ENCODE peak calls at places on chromosomes 1 and 21, in seven cellular contexts. J, N, M, G, A, Q and D are unnamed samples.

GRCh38 chr1:61322008-61322744 is 239.8 kb downstream of the NFIA start:
- DNase-seq in J (no peak), N (no peak), M (no peak), G (no peak), A (no peak), Q (no peak), D (no peak)

GRCh38 chr1:7104053-7104738 is 318.9 kb downstream of the CAMTA1 start:
- DNase-seq in J (no peak), N (no peak), M (no peak), G (peak), A (no peak), Q (no peak), D (no peak)

GRCh38 chr1:20732588-20733360 is at the start of gene SH2D5:
- DNase-seq in J (peak), N (peak), M (peak), G (peak), A (peak), Q (peak), D (peak)

GRCh38 chr1:93750946-93751345 is 69.3 kb upstream of the BCAR3 start:
- DNase-seq in J (no peak), N (no peak), M (no peak), G (peak), A (no peak), Q (no peak), D (no peak)

GRCh38 chr1:26045712-26046312 is at the start of gene SLC30A2:
- DNase-seq in J (no peak), N (no peak), M (no peak), G (peak), A (no peak), Q (peak), D (no peak)

GRCh38 chr1:18716112-18716784 is 85.6 kb downstream of the PAX7 start:
- DNase-seq in J (no peak), N (no peak), M (no peak), G (no peak), A (no peak), Q (no peak), D (no peak)

GRCh38 chr1:10759413-10760200 is 36.8 kb downstream of the CASZ1 start:
- DNase-seq in J (no peak), N (no peak), M (no peak), G (no peak), A (no peak), Q (peak), D (no peak)

GRCh38 chr1:36351222-36351977 is 28.0 kb upstream of the EVA1B start:
- DNase-seq in J (peak), N (no peak), M (peak), G (no peak), A (peak), Q (peak), D (no peak)

GRCh38 chr21:36150192-36150711 is 6.4 kb upstream of the DOP1B start:
- DNase-seq in J (no peak), N (no peak), M (no peak), G (no peak), A (peak), Q (no peak), D (no peak)

GRCh38 chr1:95309031-95309459 is 75.0 kb downstream of the RWDD3 start:
- DNase-seq in J (peak), N (no peak), M (peak), G (peak), A (peak), Q (peak), D (peak)

GRCh38 chr21:32965281-32965680 is 60.5 kb upstream of the OLIG2 start:
- DNase-seq in J (no peak), N (no peak), M (no peak), G (no peak), A (no peak), Q (no peak), D (no peak)

GRCh38 chr1:55696181-55696580 is 481.0 kb upstream of the USP24 start:
- DNase-seq in J (peak), N (no peak), M (no peak), G (no peak), A (peak), Q (no peak), D (no peak)

GRCh38 chr1:39076127-39076798 is 50.1 kb downstream of the NDUFS5 start:
- DNase-seq in J (peak), N (no peak), M (no peak), G (no peak), A (peak), Q (no peak), D (no peak)

GRCh38 chr1:11847667-11848445 is at the start of gene NPPA:
- DNase-seq in J (no peak), N (no peak), M (no peak), G (peak), A (peak), Q (no peak), D (no peak)

GRCh38 chr21:15291621-15292266 is 226.9 kb upstream of the NRIP1 start:
- DNase-seq in J (no peak), N (no peak), M (no peak), G (no peak), A (no peak), Q (no peak), D (no peak)

GRCh38 chr21:41583274-41583790 is 75.4 kb upstream of the TMPRSS2 start:
- DNase-seq in J (no peak), N (no peak), M (peak), G (peak), A (no peak), Q (peak), D (no peak)

GRCh38 chr1:47709302-47710074 is 271.6 kb downstream of the FOXD2 start:
- DNase-seq in J (no peak), N (no peak), M (peak), G (peak), A (peak), Q (peak), D (peak)

GRCh38 chr1:69523032-69523431 is 44.7 kb upstream of the LRRC7 start:
- DNase-seq in J (peak), N (no peak), M (no peak), G (no peak), A (peak), Q (no peak), D (no peak)

GRCh38 chr1:195637474-195637873 is 970.8 kb downstream of the KCNT2 start:
- DNase-seq in J (no peak), N (no peak), M (no peak), G (no peak), A (no peak), Q (no peak), D (no peak)